ENCODE peak calls at places on chromosomes 16 and 17, in ten cellular contexts. J is endodermal cell, Q is IMR-90, D is HepG2, Z is NT2/D1, R is GM23248, P is adipocyte, K is fibroblast of lung, V is mesenchymal stem cell, E is mesendoderm. H is an unnamed sample.

GRCh38 chr17:12624221-12624620 is 41.5 kb upstream of the MYOCD start:
- DNase-seq in J (no peak), Q (peak; percentile 39), D (no peak), Z (no peak), R (no peak), P (no peak), K (peak; percentile 44), V (peak; percentile 39), E (no peak), H (no peak)

GRCh38 chr16:3825940-3826339 is 54.6 kb downstream of the CREBBP start:
- DNase-seq in J (no peak), Q (no peak), D (no peak), Z (no peak), R (no peak), P (no peak), K (no peak), V (no peak), E (no peak), H (no peak)

GRCh38 chr17:41663451-41664171 is 25.1 kb upstream of the EIF1 start:
- DNase-seq in J (peak; percentile 50), Q (no peak), D (no peak), Z (no peak), R (no peak), P (no peak), K (no peak), V (no peak), E (no peak), H (no peak)

GRCh38 chr17:49830605-49831004 is 17.3 kb downstream of the TAC4 start:
- DNase-seq in J (no peak), Q (no peak), D (no peak), Z (no peak), R (no peak), P (no peak), K (no peak), V (no peak), E (no peak), H (no peak)

GRCh38 chr16:69482410-69482951 is 58.1 kb downstream of the CYB5B start:
- DNase-seq in J (peak; percentile 48), Q (peak; percentile 27), D (no peak), Z (no peak), R (peak; percentile 89), P (peak; percentile 67), K (peak; percentile 81), V (peak; percentile 52), E (no peak), H (no peak)

GRCh38 chr17:50911450-50911849 is 45.3 kb upstream of the TOB1 start:
- DNase-seq in J (no peak), Q (no peak), D (no peak), Z (no peak), R (no peak), P (no peak), K (no peak), V (no peak), E (no peak), H (no peak)

GRCh38 chr16:733382-734207 is 6.7 kb downstream of the HAGHL start:
- DNase-seq in J (peak; percentile 76), Q (no peak), D (no peak), Z (no peak), R (no peak), P (no peak), K (no peak), V (no peak), E (peak; percentile 34), H (no peak)

GRCh38 chr17:28225271-28225670 is 93.7 kb upstream of the TMEM97 start:
- DNase-seq in J (no peak), Q (no peak), D (no peak), Z (no peak), R (no peak), P (no peak), K (no peak), V (peak; percentile 10), E (no peak), H (no peak)

GRCh38 chr17:15510361-15510760 is 42.9 kb upstream of the CDRT4 start:
- DNase-seq in J (no peak), Q (peak; percentile 83), D (no peak), Z (no peak), R (peak; percentile 88), P (peak; percentile 56), K (peak; percentile 57), V (peak; percentile 68), E (no peak), H (no peak)

GRCh38 chr16:53098526-53099317 is 43.9 kb downstream of the CHD9 start:
- DNase-seq in J (peak; percentile 81), Q (peak; percentile 96), D (peak; percentile 48), Z (peak; percentile 71), R (peak; percentile 91), P (peak; percentile 90), K (peak; percentile 98), V (peak; percentile 96), E (peak; percentile 75), H (peak; percentile 74)

GRCh38 chr17:79970576-79971068 is 65.0 kb downstream of the TBC1D16 start:
- DNase-seq in J (peak; percentile 93), Q (peak; percentile 10), D (peak; percentile 77), Z (no peak), R (peak; percentile 18), P (peak; percentile 25), K (peak; percentile 40), V (peak; percentile 15), E (peak; percentile 83), H (peak; percentile 67)

GRCh38 chr16:59114790-59115189 is 380.7 kb upstream of the GOT2 start:
- DNase-seq in J (no peak), Q (no peak), D (no peak), Z (no peak), R (no peak), P (no peak), K (no peak), V (no peak), E (no peak), H (no peak)

GRCh38 chr17:27807567-27808470 is 7.5 kb upstream of the NOS2 start:
- DNase-seq in J (peak; percentile 52), Q (no peak), D (no peak), Z (no peak), R (no peak), P (no peak), K (no peak), V (no peak), E (no peak), H (peak; percentile 95)

GRCh38 chr17:65297916-65298315 is 160.7 kb downstream of the RGS9 start:
- DNase-seq in J (no peak), Q (no peak), D (no peak), Z (no peak), R (peak; percentile 3), P (no peak), K (no peak), V (no peak), E (peak; percentile 58), H (no peak)

GRCh38 chr16:28537076-28537475 is 1.7 kb downstream of the NUPR1 start:
- DNase-seq in J (no peak), Q (no peak), D (peak; percentile 35), Z (no peak), R (no peak), P (no peak), K (no peak), V (no peak), E (no peak), H (no peak)

GRCh38 chr16:30548392-30549255 is 9.6 kb downstream of the ZNF764 start:
- DNase-seq in J (no peak), Q (no peak), D (no peak), Z (no peak), R (no peak), P (no peak), K (no peak), V (no peak), E (no peak), H (no peak)

GRCh38 chr16:3963886-3964685 is 83.6 kb upstream of the CREBBP start:
- DNase-seq in J (no peak), Q (no peak), D (no peak), Z (no peak), R (no peak), P (no peak), K (no peak), V (no peak), E (no peak), H (no peak)

GRCh38 chr16:79844603-79845002 is 244.1 kb upstream of the MAF start:
- DNase-seq in J (no peak), Q (no peak), D (no peak), Z (no peak), R (no peak), P (no peak), K (no peak), V (no peak), E (no peak), H (no peak)
- H3K9ac ChIP-seq in J (no peak overlapping the region), Q (no peak overlapping the region), D (no peak overlapping the region), Z (no peak overlapping the region), R (no peak overlapping the region), P (no peak overlapping the region), K (no peak overlapping the region), V (no peak overlapping the region), E (no peak overlapping the region), H (no peak overlapping the region)

GRCh38 chr17:81813371-81813684 is 9.4 kb downstream of the GCGR start:
- DNase-seq in J (no peak), Q (no peak), D (no peak), Z (no peak), R (no peak), P (no peak), K (no peak), V (no peak), E (no peak), H (no peak)

GRCh38 chr17:81813861-81814683 is 10.1 kb downstream of the GCGR start:
- DNase-seq in J (no peak), Q (no peak), D (no peak), Z (no peak), R (no peak), P (no peak), K (no peak), V (no peak), E (no peak), H (no peak)

GRCh38 chr17:81810892-81811704 is 7.1 kb downstream of the GCGR start:
- DNase-seq in J (no peak), Q (no peak), D (no peak), Z (no peak), R (no peak), P (no peak), K (no peak), V (no peak), E (no peak), H (no peak)

GRCh38 chr17:81811705-81812570 is 8.0 kb downstream of the GCGR start:
- DNase-seq in J (no peak), Q (no peak), D (no peak), Z (no peak), R (no peak), P (no peak), K (no peak), V (no peak), E (no peak), H (no peak)

GRCh38 chr17:81812571-81813370 is 8.8 kb downstream of the GCGR start:
- DNase-seq in J (no peak), Q (no peak), D (no peak), Z (no peak), R (no peak), P (no peak), K (no peak), V (no peak), E (no peak), H (no peak)
- H3K9ac ChIP-seq in J (no peak overlapping the region), Q (no peak overlapping the region), D (no peak overlapping the region), Z (no peak overlapping the region), R (no peak overlapping the region), P (no peak overlapping the region), K (no peak overlapping the region), V (no peak overlapping the region), E (no peak overlapping the region), H (no peak overlapping the region)

GRCh38 chr16:86572616-86573015 is 5.7 kb upstream of the FOXL1 start:
- DNase-seq in J (no peak), Q (no peak), D (no peak), Z (no peak), R (no peak), P (no peak), K (no peak), V (no peak), E (peak; percentile 27), H (no peak)
- H3K9ac ChIP-seq in J (no peak overlapping the region), Q (no peak overlapping the region), D (no peak overlapping the region), Z (no peak overlapping the region), R (no peak overlapping the region), P (peak overlapping the region; percentile 22), K (no peak overlapping the region), V (no peak overlapping the region), E (no peak overlapping the region), H (no peak overlapping the region)

GRCh38 chr16:68022728-68023537 is at the start of the genes DDX28 and DUS2:
- DNase-seq in J (peak; percentile 97), Q (peak; percentile 91), D (peak; percentile 88), Z (peak; percentile 94), R (peak; percentile 94), P (peak; percentile 95), K (peak; percentile 94), V (peak; percentile 94), E (peak; percentile 95), H (peak; percentile 93)
- H3K9ac ChIP-seq in J (peak within 1 kb of the TSS; percentile 73), Q (peak within 1 kb of the TSS; percentile 92), D (peak within 1 kb of the TSS; percentile 94), Z (peak within 1 kb of the TSS; percentile 100), R (peak within 1 kb of the TSS; percentile 94), P (peak within 1 kb of the TSS; percentile 98), K (peak within 1 kb of the TSS; percentile 97), V (peak within 1 kb of the TSS; percentile 98), E (peak within 1 kb of the TSS; percentile 97), H (peak within 1 kb of the TSS; percentile 95)